ENCODE peak calls at places on chromosomes 2 and 18, in seven cellular contexts. F is body of pancreas, S is gastrocnemius medialis, B is sigmoid colon, A is tibial nerve, U is HCT116, V is K562. T is an unnamed sample.

GRCh38 chr2:182845794-182846417 is 20.5 kb downstream of the FRZB start:
- DNase-seq in S (no peak), V (no peak), U (no peak), B (no peak), A (no peak), F (no peak), T (no peak)

GRCh38 chr18:77140030-77140429 is 7.4 kb upstream of the MBP start:
- DNase-seq in V (no peak), B (no peak), A (no peak), U (no peak), F (no peak), S (no peak), T (no peak)

GRCh38 chr2:45124456-45124855 is 115.2 kb upstream of the SIX2 start:
- DNase-seq in F (no peak), B (no peak), U (no peak), V (no peak), S (no peak), A (no peak), T (no peak)

GRCh38 chr18:49581369-49581768 is 19.5 kb downstream of the LIPG start:
- DNase-seq in S (no peak), U (no peak), B (no peak), F (no peak), V (no peak), A (no peak), T (no peak)

GRCh38 chr2:28639836-28640235 is 111.8 kb upstream of the PPP1CB start:
- DNase-seq in U (no peak), B (peak), A (no peak), S (no peak), V (no peak), F (peak), T (peak)

GRCh38 chr2:25215948-25216679 is 47.7 kb upstream of the POMC start:
- DNase-seq in A (peak), S (no peak), U (no peak), V (no peak), B (peak), F (peak), T (peak)

GRCh38 chr2:33723322-33723721 is 124.2 kb upstream of the FAM98A start:
- DNase-seq in B (no peak), S (no peak), A (no peak), F (no peak), V (no peak), U (no peak), T (no peak)

GRCh38 chr18:32975166-32975441 is 202.3 kb upstream of the KLHL14 start:
- DNase-seq in S (no peak), F (no peak), B (no peak), V (no peak), U (no peak), A (no peak), T (no peak)

GRCh38 chr2:205094031-205094430 is 548.8 kb downstream of the PARD3B start:
- DNase-seq in V (no peak), U (no peak), A (no peak), F (no peak), S (no peak), B (no peak), T (no peak)

GRCh38 chr18:6757966-6758365 is 28.4 kb downstream of the ARHGAP28 start:
- DNase-seq in S (no peak), A (no peak), F (no peak), U (no peak), B (no peak), V (no peak), T (no peak)

GRCh38 chr18:8744038-8744437 is 38.7 kb downstream of the MTCL1 start:
- DNase-seq in U (no peak), A (no peak), B (no peak), S (peak), V (no peak), F (no peak), T (no peak)

DNA sequence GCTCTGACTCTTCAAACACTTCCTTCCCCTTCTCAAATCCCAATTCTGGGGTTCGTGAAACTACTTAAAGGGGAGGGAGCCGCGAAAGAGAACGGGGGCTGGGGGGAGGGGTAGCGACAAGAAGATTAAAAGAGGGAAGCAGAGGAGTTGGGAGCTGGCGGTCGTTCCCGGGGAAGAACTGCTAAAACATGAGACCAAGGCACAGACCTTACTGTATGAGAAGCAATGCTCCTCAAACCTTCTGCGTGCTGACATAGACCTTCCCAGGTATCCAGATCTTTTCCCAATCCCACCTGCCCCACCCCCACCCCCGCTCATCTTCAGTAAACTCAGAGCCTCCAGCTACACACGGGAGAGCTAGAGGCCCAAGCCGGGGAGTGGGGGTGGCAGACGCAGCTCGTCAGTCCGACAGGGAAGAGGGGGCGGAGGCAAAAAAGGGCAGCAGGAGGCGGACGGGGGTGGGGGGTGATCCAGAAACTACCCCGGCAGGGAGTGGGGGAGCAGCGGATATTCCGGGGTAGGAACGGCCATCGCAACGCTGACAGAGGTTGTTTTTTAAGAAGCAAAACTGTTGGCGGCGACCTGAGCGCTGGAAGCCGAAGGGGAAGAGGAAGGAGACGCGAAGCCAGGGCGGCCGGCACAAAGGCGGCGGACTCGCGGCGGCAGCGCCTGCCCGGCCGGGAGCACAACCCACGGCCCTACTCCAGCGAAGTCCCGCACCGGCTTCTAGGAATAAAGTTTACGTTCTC is 987 bp downstream of the BAZ2B start:
- DNase-seq in B (peak), A (peak), U (peak), S (peak), V (peak), F (peak), T (peak)
- TF ChIP-seq POLR2A in B (peak), A (peak), U (no peak), S (peak), V (peak), F (peak), T (peak)

GRCh38 chr2:63591566-63592175 is 2.9 kb downstream of the MDH1 start:
- DNase-seq in A (no peak), V (no peak), U (no peak), F (no peak), S (no peak), B (no peak), T (no peak)

GRCh38 chr2:63598971-63599370 is 10.2 kb downstream of the MDH1 start:
- DNase-seq in B (no peak), U (no peak), A (no peak), V (no peak), F (no peak), S (no peak), T (no peak)

GRCh38 chr2:63590621-63591408 is 2.1 kb downstream of the MDH1 start:
- DNase-seq in S (peak), F (peak), V (peak), U (no peak), A (peak), B (peak), T (peak)

GRCh38 chr2:63596487-63596886 is 7.7 kb downstream of the MDH1 start:
- DNase-seq in A (no peak), B (no peak), V (no peak), S (no peak), U (no peak), F (no peak), T (no peak)

DNA sequence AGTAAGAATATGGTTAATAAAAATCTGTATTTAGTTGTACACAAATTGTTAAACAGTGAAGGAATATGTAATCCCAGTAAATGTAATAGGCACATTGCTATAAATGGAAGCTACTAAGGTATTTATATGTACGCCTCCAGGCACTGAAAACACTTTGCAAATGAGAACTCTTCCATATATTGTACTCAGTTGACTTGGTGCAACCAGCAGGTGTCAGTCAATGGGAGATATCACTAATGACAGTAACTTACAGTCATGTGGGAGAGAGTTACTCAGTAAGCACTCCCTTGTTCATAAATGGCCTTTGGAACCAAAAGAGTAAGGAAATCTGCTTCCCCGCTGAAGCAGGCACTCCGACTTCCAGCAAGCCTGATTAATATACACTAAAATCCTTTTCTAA is 5.9 kb downstream of the MDH1 start:
- DNase-seq in B (no peak), S (no peak), V (no peak), A (no peak), F (no peak), U (no peak), T (no peak)
- TF ChIP-seq CTCF in B (no peak), S (no peak), V (no peak), A (no peak), F (no peak), U (no peak), T (no peak)

GRCh38 chr2:70086278-70086837 is 919 bp upstream of the PCBP1 start:
- DNase-seq in V (peak), U (peak), F (peak), S (peak), A (peak), B (peak), T (peak)
- TF ChIP-seq POLR2A in V (peak), U (peak), F (no peak), S (no peak), A (no peak), B (no peak), T (no peak)

DNA sequence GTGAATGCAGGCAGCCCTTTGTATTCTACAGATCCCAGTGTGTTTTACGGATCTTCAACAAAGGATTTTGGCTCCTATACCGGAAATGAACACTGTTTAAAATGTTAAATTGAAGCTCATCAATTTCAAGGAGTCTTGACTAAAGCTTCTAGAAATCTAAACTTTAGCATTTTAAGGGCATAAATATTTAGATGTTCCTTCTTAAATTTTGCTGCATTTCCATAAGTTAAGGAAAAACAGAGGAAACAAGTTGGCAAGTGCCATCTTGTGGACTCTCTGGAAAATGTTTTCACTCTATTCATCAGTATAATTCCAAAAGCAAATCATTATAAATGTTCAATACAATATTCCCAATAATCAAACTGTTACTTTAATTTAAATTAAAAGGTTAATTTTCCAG is 19.6 kb downstream of the CHN1 start:
- DNase-seq in F (no peak), V (no peak), A (no peak), U (no peak), S (no peak), B (no peak), T (no peak)
- TF ChIP-seq CTCF in F (no peak), V (peak), A (peak), U (peak), S (peak), B (peak), T (peak)

DNA sequence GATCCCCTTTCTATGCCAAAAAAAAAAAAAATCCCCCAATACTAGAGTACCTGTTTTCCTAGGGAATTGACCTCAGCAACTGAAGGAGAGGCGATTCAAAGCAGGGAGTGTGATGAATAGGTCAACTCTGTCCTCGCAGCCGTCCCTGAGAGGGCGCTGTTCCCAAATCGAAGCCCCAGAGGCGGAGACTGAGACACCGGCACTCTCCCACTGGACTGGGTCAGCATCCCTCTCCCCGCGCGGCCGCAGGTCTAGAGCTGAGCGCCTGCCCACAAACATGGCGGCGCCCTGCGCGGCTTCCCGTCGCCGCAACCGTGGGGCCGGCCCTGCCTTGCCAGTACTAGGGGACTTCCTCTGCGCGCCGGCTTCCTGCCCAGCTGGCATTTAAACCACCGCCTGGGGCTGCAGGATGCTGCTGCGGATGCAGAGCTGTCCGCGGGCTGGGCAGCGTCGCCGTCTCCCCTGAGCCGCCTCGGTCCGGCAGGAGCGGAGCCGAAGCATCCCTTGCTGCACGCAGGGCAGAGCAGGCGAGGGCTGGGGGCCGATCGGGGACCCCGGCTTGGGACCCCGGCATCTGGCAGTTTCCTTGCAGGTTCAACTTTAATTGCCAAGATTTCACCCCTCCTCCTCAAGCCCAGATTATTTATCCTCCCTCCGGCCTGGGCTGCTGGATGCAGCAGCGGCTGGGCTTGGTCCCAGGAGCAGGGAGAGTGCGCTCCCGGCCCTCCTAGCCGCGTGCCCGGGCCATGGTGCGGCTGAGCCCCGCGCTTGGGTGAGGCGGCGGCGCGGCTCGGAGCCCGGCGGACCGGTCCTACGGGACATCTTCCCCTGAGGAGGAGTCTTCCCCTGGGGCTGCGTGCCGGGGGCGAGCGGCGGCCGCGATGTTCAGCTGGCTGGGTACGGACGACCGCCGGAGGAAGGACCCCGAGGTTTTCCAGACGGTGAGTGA is at the start of gene EHD3:
- DNase-seq in S (peak), B (peak), U (no peak), F (peak), V (peak), A (peak), T (peak)
- TF ChIP-seq POLR2A in S (no peak), B (no peak), U (no peak), F (no peak), V (no peak), A (peak), T (peak)

DNA sequence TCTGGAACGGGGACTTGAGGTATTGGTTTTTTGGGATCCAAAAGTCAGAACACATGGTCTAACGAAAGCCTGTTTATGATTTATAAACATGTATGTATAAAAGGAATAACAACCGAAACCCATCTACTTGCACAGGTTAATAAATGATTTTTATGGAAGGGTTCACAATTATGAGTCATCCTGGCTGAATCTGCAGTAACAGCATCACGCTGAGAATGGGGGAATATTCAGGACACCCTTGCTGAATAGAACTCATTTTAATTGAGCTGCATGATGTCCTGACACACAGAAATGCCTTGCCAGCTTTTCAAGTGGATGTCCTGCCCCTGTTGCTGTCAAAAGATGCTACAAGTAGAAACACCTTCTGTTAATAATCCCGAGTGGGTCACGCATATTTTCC is 54.7 kb upstream of the TGFA start:
- DNase-seq in S (no peak), F (no peak), A (no peak), V (no peak), B (no peak), U (no peak), T (no peak)
- TF ChIP-seq CTCF in S (no peak), F (no peak), A (no peak), V (no peak), B (no peak), U (no peak), T (no peak)